ENCODE peak calls at places on chromosomes 12 and 14, in four cellular contexts. N is IMR-90, Q is uterus, C is esophagus squamous epithelium. S is an unnamed sample. For H3K4me1, the result is how much of the 10 kb centered on the place peaks cover.

GRCh38 chr12:58172433-58173073 is 231.2 kb downstream of the ATP23 start:
- DNase-seq in N (no peak), Q (no peak), C (no peak), S (peak)

GRCh38 chr14:99627510-99628381 is 17.2 kb upstream of the HHIPL1 start:
- DNase-seq in Q (no peak), N (no peak), C (no peak), S (no peak)

GRCh38 chr14:32967421-32967820 is 28.7 kb downstream of the NPAS3 start:
- DNase-seq in C (no peak), Q (no peak), N (no peak), S (no peak)

GRCh38 chr12:47078733-47079364 is 572 bp upstream of the PCED1B start:
- DNase-seq in N (peak), Q (peak), C (no peak), S (peak)

GRCh38 chr14:21672116-21672515 is 1.5 kb downstream of the OR4E1 start:
- DNase-seq in C (no peak), Q (no peak), N (peak), S (no peak)

GRCh38 chr14:81220767-81221578 is at the start of gene GTF2A1:
- DNase-seq in N (peak), C (peak), Q (peak), S (peak)

GRCh38 chr14:62213516-62213915 is 451.3 kb downstream of the SNAPC1 start:
- DNase-seq in N (peak), Q (no peak), C (no peak), S (no peak)

GRCh38 chr14:85024931-85025330 is 505.0 kb upstream of the FLRT2 start:
- DNase-seq in N (no peak), Q (no peak), C (no peak), S (no peak)

GRCh38 chr14:68951051-68951797 is 27.9 kb downstream of the ACTN1 start:
- DNase-seq in N (peak), Q (peak), C (no peak), S (peak)

DNA sequence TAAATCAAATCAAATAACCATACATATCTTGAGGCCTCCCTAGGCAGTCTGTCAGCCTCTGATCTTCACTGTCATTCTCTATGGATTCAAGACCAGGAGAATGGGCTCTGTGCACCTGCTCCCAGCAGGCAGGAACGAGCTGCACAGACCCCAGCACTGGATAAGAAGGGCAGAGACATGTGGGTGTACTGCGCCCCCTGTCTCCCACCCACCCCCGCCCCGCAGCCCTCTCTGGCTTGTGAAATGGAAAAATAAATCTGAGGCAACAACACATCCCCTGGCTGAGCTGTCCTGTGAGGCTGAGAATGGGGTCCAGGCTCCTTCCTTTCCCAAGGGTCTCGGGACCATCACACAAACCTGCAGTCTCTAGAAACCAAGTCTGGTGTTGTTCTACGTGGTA is 26.2 kb downstream of the CLMN start:
- DNase-seq in C (no peak), N (no peak), Q (no peak), S (no peak)
- TF ChIP-seq CTCF in C (no peak), N (no peak), Q (no peak), S (no peak)

GRCh38 chr12:55996715-55997534 is at the start of gene SUOX:
- DNase-seq in N (peak), Q (peak), C (peak), S (peak)
- TF ChIP-seq POLR2A in N (no peak), Q (peak), C (peak), S (no peak)

DNA sequence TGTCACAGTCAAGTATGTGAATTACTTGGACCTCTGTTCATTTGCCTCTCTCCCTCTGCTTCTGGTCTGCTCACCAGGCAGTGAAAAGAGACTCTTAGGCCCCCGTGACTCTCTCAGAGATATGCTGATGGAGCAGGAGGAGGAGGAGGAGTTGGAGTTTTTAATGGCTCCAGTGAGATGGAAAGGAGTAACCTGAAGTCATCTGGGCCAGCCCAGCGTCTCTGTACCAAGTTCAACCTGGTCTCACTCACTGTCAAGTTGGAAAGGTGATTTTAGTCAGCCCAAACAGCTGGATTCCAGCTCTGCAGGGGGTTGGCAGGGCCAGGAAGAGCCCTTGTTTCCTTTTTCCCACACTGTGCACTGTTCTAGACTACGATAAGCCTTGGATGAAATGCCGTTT is 48.6 kb downstream of the SH2B3 start:
- DNase-seq in Q (no peak), C (no peak), N (no peak), S (peak)
- H3K4me1 ChIP-seq in Q (under half), C (under half), N (under half), S (under half)

DNA sequence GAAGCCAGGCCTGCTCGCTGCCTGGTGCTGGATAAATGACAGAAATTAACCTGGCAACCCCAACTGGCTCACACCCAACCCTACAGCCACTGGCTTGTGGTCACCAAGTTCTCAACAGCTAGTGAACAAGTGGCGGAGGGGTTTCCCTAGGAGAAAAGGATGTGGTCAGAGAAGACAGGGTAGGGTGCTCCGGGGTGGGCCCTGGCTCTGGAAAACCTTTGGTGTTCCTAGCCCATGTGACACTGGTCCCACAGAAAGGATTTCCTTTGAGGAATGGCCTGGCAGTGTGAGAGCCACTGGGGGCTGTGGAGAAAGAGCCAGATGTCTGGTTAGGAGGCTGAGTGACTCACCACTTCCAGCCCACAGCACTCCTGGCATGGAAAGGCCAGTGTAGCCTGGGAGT is 8.7 kb downstream of the SYNE3 start:
- DNase-seq in N (peak), Q (no peak), C (no peak), S (no peak)
- TF ChIP-seq CTCF in N (no peak), Q (no peak), C (no peak), S (no peak)

DNA sequence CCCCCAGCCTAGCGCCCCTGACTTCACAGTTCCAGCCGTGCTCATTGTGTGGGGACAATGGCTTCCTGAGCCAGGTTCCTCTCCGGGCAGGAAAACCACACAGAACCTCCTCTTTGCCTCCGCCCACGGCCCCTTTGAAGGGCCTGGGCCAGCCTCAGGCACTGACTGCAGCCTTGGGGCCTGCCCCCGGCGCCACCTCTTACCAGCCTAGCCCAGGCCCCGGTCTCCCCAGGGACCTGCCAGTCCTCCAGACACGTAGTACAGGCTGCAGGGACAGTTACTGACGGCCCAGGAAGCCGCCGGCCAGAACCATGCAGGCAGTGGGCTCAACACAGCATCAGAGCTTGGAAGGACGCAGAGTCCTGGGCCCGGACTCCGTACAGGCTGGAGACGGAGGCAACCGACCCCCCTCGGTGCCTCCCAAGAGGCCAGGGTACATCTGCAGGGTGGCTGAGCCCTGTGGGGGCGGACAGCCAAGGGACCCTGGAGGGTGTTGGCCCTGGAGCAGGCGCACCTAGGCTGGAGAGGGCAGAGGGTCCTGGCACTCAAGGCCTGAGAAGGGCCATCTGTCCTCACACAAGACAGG is 20.9 kb upstream of the NUDT14 start:
- DNase-seq in Q (no peak), C (no peak), N (no peak), S (no peak)
- TF ChIP-seq POLR2A in Q (no peak), C (no peak), N (no peak), S (no peak)

GRCh38 chr12:19189522-19189921 is 60.0 kb downstream of the PLEKHA5 start:
- DNase-seq in N (peak), C (no peak), Q (no peak), S (no peak)
- H3K4me1 ChIP-seq in N (under half), C (half or more), Q (under half), S (under half)

GRCh38 chr14:24605435-24606190 is 3.9 kb downstream of the GZMH start:
- DNase-seq in N (no peak), C (no peak), Q (no peak), S (peak)
- TF ChIP-seq CTCF in N (peak), C (peak), Q (peak), S (peak)

GRCh38 chr14:72999316-72999715 is 27.6 kb downstream of the ZFYVE1 start:
- DNase-seq in N (no peak), Q (no peak), C (no peak), S (no peak)
- TF ChIP-seq POLR2A in N (no peak), Q (no peak), C (no peak), S (no peak)

S was measured in testis.